ENCODE peak calls at places on chromosomes 12 and 14, in six cellular contexts. P is HCT116, B is tibial nerve, L is ascending aorta, R is mucosa of descending colon, E is right cardiac atrium. C is an unnamed sample. For H3K4me1, the result is how much of the 10 kb centered on the place peaks cover.

GRCh38 chr14:89237923-89238529 is 179.0 kb downstream of the FOXN3 start:
- DNase-seq in E (no peak), B (no peak), R (no peak), L (no peak), P (no peak), C (no peak)

GRCh38 chr12:28242129-28242887 is 52.1 kb downstream of the CCDC91 start:
- DNase-seq in P (no peak), R (no peak), E (no peak), L (no peak), B (no peak), C (no peak)

GRCh38 chr12:22250762-22251161 is 83.7 kb downstream of the ST8SIA1 start:
- DNase-seq in P (no peak), L (no peak), B (no peak), E (no peak), R (no peak), C (no peak)

GRCh38 chr12:113980537-113981337 is 14.6 kb upstream of the RBM19 start:
- DNase-seq in P (peak), B (no peak), L (no peak), R (no peak), E (no peak), C (no peak)

GRCh38 chr12:15050664-15051063 is 77.8 kb downstream of the PDE6H start:
- DNase-seq in B (no peak), R (no peak), P (no peak), E (no peak), L (no peak), C (no peak)

GRCh38 chr12:122003646-122004611 is 17.8 kb upstream of the BCL7A start:
- DNase-seq in L (no peak), P (no peak), E (no peak), R (peak), B (no peak), C (peak)

GRCh38 chr14:58479975-58480374 is 52.5 kb downstream of the KIAA0586 start:
- DNase-seq in L (no peak), P (no peak), B (no peak), E (no peak), R (no peak), C (no peak)

GRCh38 chr14:73258845-73259611 is 21.7 kb downstream of the PAPLN start:
- DNase-seq in L (no peak), B (no peak), E (no peak), P (no peak), R (no peak), C (no peak)

GRCh38 chr14:88621090-88621489 is 58.3 kb downstream of the ZC3H14 start:
- DNase-seq in R (no peak), L (no peak), B (no peak), P (no peak), E (no peak), C (no peak)

GRCh38 chr12:27220057-27220987 is 23.8 kb upstream of the STK38L start:
- DNase-seq in E (no peak), B (no peak), R (no peak), P (no peak), L (no peak), C (no peak)

GRCh38 chr12:34395056-34396005 is 373.0 kb downstream of the ALG10 start:
- DNase-seq in P (no peak), L (peak), R (peak), B (peak), E (peak), C (peak)

GRCh38 chr14:72049462-72049861 is 117.2 kb downstream of the RGS6 start:
- DNase-seq in L (no peak), E (no peak), R (no peak), B (no peak), P (peak), C (no peak)

GRCh38 chr14:50335389-50335788 is 23.3 kb downstream of the DMAC2L start:
- DNase-seq in P (no peak), R (no peak), L (no peak), E (peak), B (peak), C (no peak)

DNA sequence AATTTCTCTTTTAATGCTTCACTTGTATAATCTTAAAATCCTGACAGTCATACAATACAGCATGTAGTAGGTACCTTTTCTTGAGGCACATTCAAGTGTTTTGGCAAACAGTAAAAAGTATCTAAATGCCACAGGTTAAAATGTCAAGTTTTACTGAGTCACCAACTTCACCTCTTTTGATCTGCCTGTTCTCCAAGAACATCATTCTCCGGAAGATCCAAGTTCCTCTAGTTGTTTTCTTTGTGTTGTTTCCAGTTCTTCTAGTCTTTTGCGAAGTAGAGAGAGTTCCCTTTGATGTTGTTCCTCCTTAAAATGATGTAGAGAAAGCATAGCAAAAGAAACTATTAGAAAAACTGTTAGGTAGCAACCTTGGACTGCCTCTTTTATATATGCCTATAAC is 151.1 kb downstream of the CEP83 start:
- DNase-seq in B (no peak), P (no peak), L (no peak), R (no peak), E (no peak), C (no peak)
- H3K4me1 ChIP-seq in B (under half), P (under half), L (under half), R (under half), E (under half), C (under half)

GRCh38 chr12:16612647-16613046 is 6.7 kb upstream of the LMO3 start:
- DNase-seq in E (no peak), R (no peak), B (no peak), P (no peak), L (no peak), C (no peak)

GRCh38 chr12:16611146-16611545 is 5.2 kb upstream of the LMO3 start:
- DNase-seq in R (no peak), P (no peak), L (no peak), E (no peak), B (no peak), C (no peak)

GRCh38 chr12:16610006-16610520 is 4.1 kb upstream of the LMO3 start:
- DNase-seq in E (no peak), B (no peak), R (no peak), L (no peak), P (no peak), C (no peak)

GRCh38 chr12:16609140-16609539 is 3.2 kb upstream of the LMO3 start:
- DNase-seq in B (no peak), E (no peak), L (no peak), P (no peak), R (no peak), C (no peak)

GRCh38 chr12:16610743-16611142 is 4.8 kb upstream of the LMO3 start:
- DNase-seq in P (no peak), E (no peak), B (no peak), L (no peak), R (no peak), C (no peak)
- H3K4me3 ChIP-seq in P (no peak), E (no peak), B (no peak), L (peak), R (no peak), C (peak)

DNA sequence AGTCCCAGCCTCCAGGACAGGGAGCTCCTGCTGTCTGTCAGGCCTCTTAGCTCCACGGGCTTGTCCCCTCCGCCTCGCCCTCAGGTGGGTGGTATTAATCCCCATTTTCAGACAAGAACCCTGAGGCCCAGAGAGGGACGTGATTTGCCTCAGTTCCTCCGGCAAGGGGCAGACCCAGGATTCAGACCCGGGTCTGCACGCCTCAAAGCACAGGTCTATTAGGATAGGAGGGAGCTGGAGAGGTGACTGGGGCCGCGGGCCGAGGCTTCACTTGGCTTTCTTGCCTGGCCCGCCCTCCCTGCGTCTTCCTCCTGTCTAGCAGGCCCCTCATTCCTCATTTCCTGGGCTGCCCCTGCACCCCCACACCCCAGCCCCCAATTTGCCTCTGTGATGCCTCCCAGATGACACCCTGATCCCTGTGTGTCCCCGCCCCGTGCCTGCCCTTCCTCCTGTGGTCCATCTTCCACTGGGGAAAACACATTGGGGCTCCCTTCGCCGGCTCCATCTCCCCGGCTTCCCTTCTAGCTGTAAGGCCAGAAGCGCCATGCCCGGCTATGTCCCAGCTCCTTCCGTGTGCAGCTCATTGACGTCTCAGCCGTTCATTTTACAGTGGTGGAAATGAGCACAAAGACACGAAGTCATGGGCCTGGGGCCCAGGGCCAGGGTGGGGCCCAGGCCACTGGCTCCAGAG is 15.6 kb upstream of the CYP46A1 start:
- DNase-seq in P (no peak), R (no peak), E (no peak), B (no peak), L (no peak), C (no peak)
- H3K4me1 ChIP-seq in P (under half), R (under half), E (under half), B (under half), L (under half), C (under half)

DNA sequence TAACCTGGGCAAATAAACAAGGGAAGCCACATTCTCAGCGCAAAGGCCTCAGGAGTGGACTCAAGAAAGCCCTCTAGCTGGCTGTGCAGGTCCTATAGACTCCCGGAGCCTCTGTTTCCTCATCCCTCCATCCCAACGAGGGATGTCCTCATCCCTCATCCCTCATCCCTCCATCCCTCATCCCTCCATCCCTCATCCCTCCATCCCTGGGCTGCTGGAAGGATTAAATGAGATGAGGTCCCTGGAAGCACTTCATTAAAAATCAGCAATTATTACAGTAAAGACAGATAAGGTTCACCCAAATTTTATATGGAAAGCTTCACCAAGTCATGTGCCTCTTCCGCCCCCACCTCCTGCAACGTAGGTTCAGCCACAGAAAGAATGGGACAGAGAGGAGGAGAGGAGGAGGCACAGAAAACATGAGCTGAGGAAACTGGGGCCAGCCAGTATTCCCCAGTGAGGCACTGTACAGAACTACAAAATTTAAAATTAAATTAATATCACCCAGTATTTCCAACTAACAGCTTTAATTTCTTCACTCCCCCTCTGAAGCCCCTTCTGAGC is 4.8 kb downstream of the ITPK1 start:
- DNase-seq in R (no peak), P (no peak), E (no peak), B (no peak), L (no peak), C (no peak)
- H3K4me3 ChIP-seq in R (no peak), P (no peak), E (no peak), B (no peak), L (no peak), C (no peak)

GRCh38 chr14:101845896-101846295 is 84.4 kb downstream of the PPP2R5C start:
- DNase-seq in P (no peak), R (no peak), L (no peak), E (no peak), B (no peak), C (no peak)
- H3K4me1 ChIP-seq in P (under half), R (under half), L (under half), E (under half), B (under half), C (under half)

C was measured in lower lobe of right lung.